ENCODE peak calls at places on chromosomes 7 and 10, in four cellular contexts. P, S, O and F are unnamed samples.

GRCh38 chr10:85612833-85613232 is 753.8 kb downstream of the GRID1 start:
- DNase-seq in P (peak), S (peak), O (no peak), F (no peak)

GRCh38 chr7:109092268-109092667 is 522.6 kb downstream of the DNAJB9 start:
- DNase-seq in P (no peak), S (no peak), O (no peak), F (no peak)

GRCh38 chr10:70331486-70332268 is 47.9 kb upstream of the NPFFR1 start:
- DNase-seq in P (no peak), S (peak), O (peak), F (peak)

GRCh38 chr10:24427678-24428409 is 218.9 kb downstream of the KIAA1217 start:
- DNase-seq in P (no peak), S (no peak), O (no peak), F (no peak)

GRCh38 chr7:155143381-155143780 is 73.3 kb downstream of the HTR5A start:
- DNase-seq in P (no peak), S (no peak), O (no peak), F (no peak)

GRCh38 chr10:131786756-131787605 is 113.8 kb upstream of the PPP2R2D start:
- DNase-seq in P (no peak), S (peak), O (peak), F (no peak)

GRCh38 chr10:15427836-15428414 is 56.8 kb upstream of the FAM171A1 start:
- DNase-seq in P (no peak), S (peak), O (no peak), F (peak)

GRCh38 chr10:10787586-10787985 is 230.1 kb upstream of the CELF2 start:
- DNase-seq in P (no peak), S (no peak), O (no peak), F (no peak)

GRCh38 chr7:8176370-8177081 is 85.4 kb downstream of the ICA1 start:
- DNase-seq in P (no peak), S (no peak), O (peak), F (no peak)

GRCh38 chr10:72709041-72709440 is 17.1 kb downstream of the MCU start:
- DNase-seq in P (no peak), S (no peak), O (no peak), F (no peak)

GRCh38 chr10:58473966-58474365 is 38.7 kb upstream of the BICC1 start:
- DNase-seq in P (no peak), S (no peak), O (no peak), F (no peak)

GRCh38 chr10:21989453-21990154 is 13.9 kb downstream of the DNAJC1 start:
- DNase-seq in P (peak), S (peak), O (no peak), F (peak)
- TF ChIP-seq CBX5 in P (no peak), S (no peak), O (no peak), F (no peak)

GRCh38 chr10:17077251-17077904 is 52.2 kb downstream of the CUBN start:
- DNase-seq in P (no peak), S (no peak), O (no peak), F (no peak)
- TF ChIP-seq CBX5 in P (no peak), S (no peak), O (no peak), F (no peak)

GRCh38 chr7:16989883-16990413 is 108.2 kb upstream of the AGR3 start:
- DNase-seq in P (no peak), S (no peak), O (no peak), F (peak)
- TF ChIP-seq CBX5 in P (no peak), S (no peak), O (no peak), F (peak)

DNA sequence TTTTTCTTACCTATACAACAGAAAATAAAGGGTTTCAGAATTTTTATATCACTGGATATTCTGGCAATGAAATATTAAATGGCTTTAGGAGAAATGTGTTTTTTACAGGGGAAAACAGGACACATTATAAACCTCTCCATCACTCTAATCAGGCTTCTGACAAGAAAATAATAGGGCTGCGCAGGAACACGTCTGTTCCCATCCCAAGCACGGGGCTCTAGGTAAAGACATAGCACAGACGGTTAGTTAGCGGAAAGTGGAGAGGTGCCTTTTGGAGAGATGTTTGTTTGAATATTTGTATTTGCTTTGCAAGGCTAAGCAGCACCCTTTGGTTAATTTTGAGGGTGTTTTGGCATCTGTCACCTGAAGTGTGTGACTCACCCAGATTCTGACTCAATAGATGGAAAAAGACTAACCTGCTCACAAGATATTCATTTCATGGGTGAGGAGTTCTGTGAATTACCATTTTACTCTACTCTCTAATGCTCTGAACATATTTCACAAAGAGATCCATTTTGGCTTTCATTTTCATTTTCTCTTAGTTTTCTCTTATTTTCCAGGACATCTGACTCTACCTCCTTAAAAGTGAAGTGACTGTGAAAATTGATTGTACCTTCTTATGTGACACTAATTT is 174.5 kb upstream of the AKR1E2 start:
- DNase-seq in P (no peak), S (no peak), O (no peak), F (no peak)
- TF ChIP-seq CBX5 in P (no peak), S (no peak), O (no peak), F (no peak)

DNA sequence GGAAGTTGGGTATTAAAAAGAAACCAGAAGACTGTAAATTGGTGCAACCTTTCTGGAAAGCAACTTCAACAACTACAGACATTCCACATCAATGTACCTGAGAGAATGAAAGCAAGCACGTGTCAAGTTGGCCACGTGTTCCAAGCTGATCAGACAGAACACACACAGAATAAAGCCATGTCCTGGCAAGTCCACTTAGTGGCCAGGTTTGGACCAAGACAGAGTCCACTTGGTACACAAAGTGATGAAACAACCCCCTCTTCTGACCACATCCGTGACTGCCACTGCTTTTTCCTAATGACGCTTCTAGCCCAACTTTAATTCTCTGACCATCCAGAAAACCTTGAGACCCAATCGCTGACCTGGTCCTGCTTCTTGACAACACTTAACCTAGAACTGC is 109.4 kb downstream of the ABLIM1 start:
- DNase-seq in P (peak), S (peak), O (no peak), F (peak)
- TF ChIP-seq CBX5 in P (no peak), S (no peak), O (no peak), F (no peak)

GRCh38 chr10:46020871-46021553 is 9.4 kb downstream of the NCOA4 start:
- DNase-seq in P (no peak), S (no peak), O (no peak), F (peak)
- TF ChIP-seq CBX5 in P (no peak), S (no peak), O (no peak), F (no peak)